ENCODE peak calls at places on chromosomes 11 and 22, in nine cellular contexts. D, C, O, V, W, Z, A, J and F are unnamed samples.
A peak's percentile ranks its signal among the peaks of the same experiment; 100 is the strongest.

GRCh38 chr11:16126361-16126760 is 230.0 kb downstream of the SOX6 start:
- DNase-seq in V (no peak), W (peak; percentile 39), Z (no peak), D (no peak), O (no peak), C (no peak), J (no peak), A (no peak), F (no peak)

GRCh38 chr11:70824590-70825300 is 426.4 kb downstream of the CTTN start:
- DNase-seq in O (no peak), Z (no peak), W (peak; percentile 26), C (no peak), V (no peak), J (no peak), D (no peak), A (no peak), F (peak; percentile 64)

GRCh38 chr11:69546735-69547370 is 65.4 kb downstream of the LINC01488 start:
- DNase-seq in O (no peak), J (no peak), C (no peak), W (no peak), D (peak; percentile 67), Z (peak; percentile 29), A (no peak), V (no peak), F (no peak)

GRCh38 chr11:84316866-84317560 is 1030.8 kb upstream of the CCDC90B start:
- DNase-seq in O (no peak), Z (no peak), V (no peak), J (no peak), A (no peak), C (peak; percentile 10), W (no peak), D (no peak), F (no peak)

GRCh38 chr22:35192121-35192918 is 65.0 kb upstream of the HMGXB4 start:
- DNase-seq in D (no peak), V (no peak), J (no peak), A (no peak), W (no peak), O (no peak), Z (no peak), C (no peak), F (no peak)

GRCh38 chr11:1862588-1863351 is 9.9 kb downstream of the LSP1 start:
- DNase-seq in Z (no peak), C (no peak), A (peak; percentile 55), V (no peak), O (no peak), D (no peak), J (no peak), W (no peak), F (no peak)

GRCh38 chr11:44310456-44311272 is 725 bp upstream of the ALX4 start:
- DNase-seq in C (no peak), O (no peak), W (no peak), V (no peak), A (no peak), J (no peak), Z (no peak), D (no peak), F (no peak)

GRCh38 chr11:99069831-99070444 is 49.2 kb downstream of the CNTN5 start:
- DNase-seq in C (no peak), Z (no peak), J (peak; percentile 4), A (peak; percentile 46), O (no peak), D (no peak), V (no peak), W (peak; percentile 42), F (no peak)

GRCh38 chr11:8087756-8088155 is 6.7 kb downstream of the TUB start:
- DNase-seq in V (no peak), D (no peak), J (no peak), A (no peak), C (no peak), O (no peak), Z (no peak), W (no peak), F (no peak)

GRCh38 chr22:46738961-46739870 is 1.2 kb upstream of the CERK start:
- DNase-seq in D (peak; percentile 70), J (peak; percentile 89), A (no peak), C (no peak), V (peak; percentile 33), W (no peak), O (no peak), Z (no peak), F (peak; percentile 38)

GRCh38 chr11:104573431-104573830 is 324.8 kb downstream of the CASP12 start:
- DNase-seq in W (no peak), D (no peak), V (peak; percentile 75), Z (no peak), C (no peak), O (no peak), A (no peak), J (no peak), F (no peak)

GRCh38 chr11:44760917-44761545 is 34.3 kb downstream of the TSPAN18 start:
- DNase-seq in V (no peak), W (no peak), D (no peak), A (peak; percentile 77), O (peak; percentile 85), J (no peak), Z (no peak), C (no peak), F (no peak)

GRCh38 chr11:70383664-70384395 is 14.5 kb upstream of the CTTN start:
- DNase-seq in W (no peak), O (no peak), D (no peak), J (no peak), A (no peak), Z (no peak), C (no peak), V (no peak), F (no peak)

GRCh38 chr11:87473174-87473573 is 435.4 kb downstream of the TMEM135 start:
- DNase-seq in D (no peak), C (peak; percentile 72), W (no peak), A (peak; percentile 30), Z (no peak), J (peak; percentile 7), V (peak; percentile 21), O (no peak), F (no peak)

GRCh38 chr11:67441731-67442401 is 1.4 kb downstream of the CORO1B start:
- DNase-seq in Z (no peak), V (no peak), W (no peak), J (no peak), C (no peak), A (no peak), O (no peak), D (no peak), F (no peak)

GRCh38 chr22:35132568-35132967 is 66.6 kb downstream of the ISX start:
- DNase-seq in V (no peak), D (no peak), Z (no peak), J (no peak), A (no peak), W (no peak), O (no peak), C (no peak), F (no peak)

GRCh38 chr11:101582242-101583052 is 1.4 kb downstream of the TRPC6 start:
- DNase-seq in A (peak; percentile 39), O (no peak), W (no peak), Z (no peak), C (no peak), D (no peak), V (no peak), J (no peak), F (peak; percentile 89)

GRCh38 chr22:43090130-43090789 is 1.1 kb upstream of the TTLL1 start:
- DNase-seq in O (peak; percentile 59), Z (no peak), D (peak; percentile 49), C (peak; percentile 73), V (peak; percentile 83), W (peak; percentile 37), J (peak; percentile 75), A (peak; percentile 64), F (peak; percentile 83)

GRCh38 chr22:25509391-25509791 is 55.1 kb upstream of the GRK3 start:
- DNase-seq in V (no peak), Z (no peak), J (no peak), A (no peak), C (no peak), W (no peak), O (no peak), D (no peak), F (no peak)

GRCh38 chr11:73325036-73325981 is 17.2 kb downstream of the ARHGEF17 start:
- DNase-seq in O (no peak), W (no peak), J (no peak), Z (no peak), A (no peak), V (no peak), C (no peak), D (no peak), F (no peak)

GRCh38 chr22:31937328-31937727 is 7.0 kb upstream of the YWHAH start:
- DNase-seq in V (no peak), Z (no peak), C (no peak), A (no peak), D (no peak), O (no peak), W (no peak), J (no peak), F (no peak)

GRCh38 chr11:75585271-75585670 is 23.2 kb downstream of the SERPINH1 start:
- DNase-seq in J (no peak), O (no peak), W (no peak), A (no peak), V (no peak), C (no peak), Z (no peak), D (no peak), F (no peak)

GRCh38 chr11:70867661-70868060 is 384.7 kb downstream of the SHANK2 start:
- DNase-seq in D (no peak), W (no peak), A (no peak), C (no peak), O (no peak), Z (no peak), J (no peak), V (no peak), F (no peak)